ENCODE peak calls at places on chromosomes 6 and 20, in five cellular contexts. W, H, B, Z and G are unnamed samples.

GRCh38 chr6:53982361-53983050 is 128.7 kb upstream of the MLIP start:
- DNase-seq in H (no peak), Z (no peak), W (no peak), B (no peak), G (no peak)

GRCh38 chr6:33926451-33926850 is 122.6 kb upstream of the MLN start:
- DNase-seq in W (peak; percentile 52), Z (no peak), B (no peak), H (peak; percentile 93), G (no peak)

GRCh38 chr20:61963885-61964674 is 101.6 kb downstream of the TAF4 start:
- DNase-seq in W (no peak), B (no peak), H (no peak), Z (no peak), G (no peak)

GRCh38 chr6:8182857-8183256 is 80.5 kb upstream of the EEF1E1 start:
- DNase-seq in W (no peak), Z (no peak), B (no peak), H (no peak), G (no peak)

GRCh38 chr6:28597924-28598323 is 72.2 kb downstream of the GPX5 start:
- DNase-seq in Z (peak; percentile 13), H (no peak), W (peak; percentile 42), B (no peak), G (peak; percentile 45)

GRCh38 chr6:138772596-138773176 is 883 bp upstream of the CCDC28A start:
- DNase-seq in W (no peak), B (no peak), H (peak; percentile 29), Z (no peak), G (no peak)

GRCh38 chr6:151317995-151318365 is 73.4 kb downstream of the ZBTB2 start:
- DNase-seq in W (no peak), H (no peak), B (no peak), Z (peak; percentile 30), G (no peak)

GRCh38 chr6:141199074-141199473 is 933.7 kb upstream of the GJE1 start:
- DNase-seq in Z (no peak), B (no peak), W (no peak), H (no peak), G (no peak)

DNA sequence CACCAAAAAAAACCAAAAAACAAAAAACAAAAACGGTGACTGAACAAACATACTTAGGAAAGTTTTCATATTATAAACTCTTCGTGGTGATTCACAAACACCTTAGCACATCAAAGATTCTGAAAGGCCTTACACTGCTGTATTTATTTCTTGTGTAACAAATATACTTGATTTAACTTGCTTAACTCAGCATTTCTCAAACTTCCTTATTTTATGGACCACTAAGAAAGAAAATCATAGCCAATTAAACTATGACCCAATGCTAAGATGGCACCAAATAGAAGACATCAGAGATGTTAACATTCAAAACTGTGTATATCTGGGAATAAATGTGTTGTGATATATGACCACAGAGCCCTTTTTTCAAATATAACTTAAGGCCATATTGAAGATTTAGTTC is 57.7 kb upstream of the RREB1 start:
- DNase-seq in B (no peak), Z (no peak), W (no peak), H (no peak), G (no peak)
- TF ChIP-seq SIN3A in B (no peak), Z (no peak), W (no peak), H (no peak), G (no peak)

GRCh38 chr6:99746261-99746895 is 139.7 kb downstream of the PRDM13 start:
- DNase-seq in B (peak; percentile 23), Z (peak; percentile 48), W (peak; percentile 76), H (peak; percentile 39), G (peak; percentile 61)
- TF ChIP-seq SIN3A in B (no peak), Z (no peak), W (no peak), H (no peak), G (no peak)

DNA sequence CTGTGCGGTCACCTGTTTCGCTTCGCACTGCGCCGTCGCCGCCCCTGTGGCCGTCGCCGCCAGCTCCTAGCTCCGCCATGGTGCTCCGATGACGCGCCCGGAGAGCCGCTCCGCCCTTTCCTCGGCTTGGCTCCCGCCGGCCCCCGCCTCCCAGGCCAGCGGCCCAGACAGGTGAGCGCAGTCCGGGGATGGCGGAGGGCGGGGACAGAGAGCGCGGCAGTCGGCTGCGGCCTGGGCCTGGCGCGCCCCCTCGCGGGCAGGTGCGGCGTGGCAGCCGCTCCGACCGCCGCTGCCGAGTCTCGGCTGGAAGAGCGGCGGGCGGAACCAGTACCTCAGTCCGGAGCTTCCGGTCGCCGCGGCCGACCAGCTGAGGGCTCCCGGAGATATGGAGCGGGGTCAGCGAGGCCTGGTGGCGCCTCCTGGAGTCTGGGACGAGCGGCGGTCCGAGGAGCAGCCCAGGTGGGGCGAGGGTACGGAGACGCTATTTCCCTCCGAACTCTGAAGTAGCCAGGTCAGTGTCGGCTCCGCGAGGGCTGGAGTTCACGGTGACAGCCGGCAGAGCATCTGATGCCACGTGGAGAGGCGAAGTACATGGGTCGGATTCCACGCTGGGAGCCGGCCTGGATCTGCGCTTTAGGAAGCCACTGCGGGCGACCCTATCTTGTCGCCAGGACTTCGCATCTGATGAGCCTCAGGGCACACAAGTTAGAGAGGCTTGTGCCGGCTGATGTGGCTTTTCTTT is at the start of gene MAP7:
- DNase-seq in W (peak; percentile 75), Z (no peak), B (peak; percentile 81), H (peak; percentile 93), G (no peak)
- TF ChIP-seq SIN3A in W (no peak), Z (no peak), B (peak; percentile 87), H (no peak), G (no peak)

DNA sequence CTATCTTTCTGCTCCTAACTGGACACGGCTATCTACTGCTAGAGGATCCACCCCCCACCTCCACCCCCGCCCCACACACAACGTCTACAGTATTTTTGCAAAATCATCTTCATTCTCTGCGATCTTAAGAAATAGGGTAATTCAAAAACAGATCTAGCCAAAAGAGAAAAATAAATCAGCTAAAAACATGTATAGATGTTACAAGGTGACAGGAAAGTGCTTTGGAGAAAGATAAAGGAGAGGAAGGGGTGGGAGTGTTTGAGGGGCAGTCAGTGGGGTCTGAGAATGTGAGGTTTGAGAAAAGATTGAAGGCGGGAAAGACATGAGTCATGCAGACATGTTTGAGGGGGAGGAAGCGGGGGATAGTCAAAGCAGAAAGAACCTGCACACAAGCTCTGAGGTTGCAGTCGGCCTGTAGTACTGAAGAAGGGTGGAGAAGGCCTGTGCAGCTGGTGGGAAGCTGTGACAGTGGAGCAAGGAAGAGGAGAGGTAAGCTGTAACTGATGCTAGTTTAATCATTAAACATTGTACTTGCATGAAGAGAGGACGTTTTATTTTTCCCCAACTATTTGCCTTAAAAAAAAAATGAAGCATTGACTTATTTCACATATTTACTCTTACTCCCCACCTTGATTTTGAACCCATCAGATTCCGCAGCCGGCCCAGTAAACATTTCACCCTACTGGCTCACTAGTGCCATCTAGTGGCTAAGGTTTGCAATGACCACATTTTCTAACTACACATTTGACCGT is 332.6 kb downstream of the ADGRB3 start:
- DNase-seq in W (peak; percentile 7), Z (peak; percentile 50), B (no peak), H (peak; percentile 72), G (peak; percentile 52)
- TF ChIP-seq SIN3A in W (no peak), Z (no peak), B (no peak), H (no peak), G (no peak)

GRCh38 chr20:60221593-60221992 is 263.4 kb downstream of the CDH26 start:
- DNase-seq in Z (no peak), W (no peak), B (no peak), H (no peak), G (no peak)

GRCh38 chr20:60219984-60220540 is 261.8 kb downstream of the CDH26 start:
- DNase-seq in Z (no peak), H (no peak), B (no peak), W (no peak), G (no peak)

GRCh38 chr20:60222497-60222896 is 264.3 kb downstream of the CDH26 start:
- DNase-seq in W (no peak), H (no peak), Z (no peak), B (no peak), G (no peak)

GRCh38 chr20:60223174-60223573 is 265.0 kb downstream of the CDH26 start:
- DNase-seq in W (no peak), Z (no peak), H (no peak), B (no peak), G (no peak)

GRCh38 chr20:60220655-60221054 is 262.4 kb downstream of the CDH26 start:
- DNase-seq in B (no peak), H (no peak), W (no peak), Z (no peak), G (no peak)
- TF ChIP-seq SIN3A in B (no peak), H (no peak), W (no peak), Z (no peak), G (no peak)

GRCh38 chr20:25346349-25346748 is 44.3 kb downstream of the ABHD12 start:
- DNase-seq in H (no peak), Z (no peak), B (no peak), W (no peak), G (no peak)
- TF ChIP-seq SIN3A in H (no peak), Z (no peak), B (no peak), W (no peak), G (no peak)

GRCh38 chr6:75802366-75802765 is 53.3 kb downstream of the MYO6 start:
- DNase-seq in Z (no peak), B (no peak), H (no peak), W (peak; percentile 2), G (no peak)

GRCh38 chr6:75800708-75801505 is 51.9 kb downstream of the MYO6 start:
- DNase-seq in W (no peak), B (no peak), H (no peak), Z (no peak), G (no peak)

GRCh38 chr6:75796723-75797122 is 47.7 kb downstream of the MYO6 start:
- DNase-seq in W (no peak), B (no peak), Z (no peak), H (no peak), G (no peak)

GRCh38 chr6:75794954-75795739 is 46.1 kb downstream of the MYO6 start:
- DNase-seq in H (no peak), B (no peak), W (no peak), Z (no peak), G (no peak)

GRCh38 chr6:75800133-75800532 is 51.1 kb downstream of the MYO6 start:
- DNase-seq in Z (no peak), B (no peak), W (no peak), H (no peak), G (no peak)
- TF ChIP-seq SIN3A in Z (no peak), B (no peak), W (no peak), H (no peak), G (no peak)